ENCODE peak calls at places on chromosomes 6 and 20, in nine cellular contexts. M is neural progenitor cell, K is A172, A is A549, T is dermis blood vessel endothelial cell, G is KBM-7, N is NCI-H510A treated with DMSO at 0.1 percent for 48 hours, U is naive B cell, J is type B pancreatic cell. C is an unnamed sample.

GRCh38 chr6:137871299-137871698 is 4.2 kb downstream of the TNFAIP3 start:
- DNase-seq in M (no peak), K (no peak), A (no peak), T (no peak), G (no peak), N (no peak), U (no peak), J (no peak), C (no peak)

GRCh38 chr6:52161689-52162438 is 24.3 kb upstream of the IL17A start:
- DNase-seq in M (no peak), K (no peak), A (no peak), T (no peak), G (no peak), N (no peak), U (no peak), J (no peak), C (no peak)

GRCh38 chr20:54284928-54285704 is 77.2 kb downstream of the PFDN4 start:
- DNase-seq in M (no peak), K (peak), A (no peak), T (no peak), G (peak), N (no peak), U (no peak), J (no peak), C (no peak)

GRCh38 chr20:7285918-7286556 is 518.6 kb downstream of the BMP2 start:
- DNase-seq in M (peak), K (peak), A (peak), T (peak), G (peak), N (peak), U (no peak), J (peak), C (peak)

GRCh38 chr20:44016525-44016924 is 101.9 kb downstream of the TOX2 start:
- DNase-seq in M (no peak), K (no peak), A (no peak), T (no peak), G (no peak), N (no peak), U (no peak), J (no peak), C (no peak)

GRCh38 chr6:90284745-90285481 is 11.7 kb downstream of the BACH2 start:
- DNase-seq in M (no peak), K (peak), A (no peak), T (peak), G (peak), N (peak), U (no peak), J (no peak), C (no peak)

GRCh38 chr6:142796571-142796970 is 148.4 kb downstream of the HIVEP2 start:
- DNase-seq in M (no peak), K (no peak), A (no peak), T (no peak), G (no peak), N (peak), U (no peak), J (no peak), C (peak)

GRCh38 chr6:113651920-113652319 is 205.2 kb upstream of the MARCKS start:
- DNase-seq in M (no peak), K (no peak), A (no peak), T (no peak), G (no peak), N (no peak), U (peak), J (no peak), C (no peak)

GRCh38 chr6:102300350-102300749 is 906.8 kb downstream of the GRIK2 start:
- DNase-seq in M (no peak), K (no peak), A (no peak), T (no peak), G (no peak), N (no peak), U (no peak), J (no peak), C (no peak)

GRCh38 chr20:4973330-4974097 is 27.8 kb downstream of the SLC23A2 start:
- DNase-seq in M (no peak), K (no peak), A (peak), T (peak), G (peak), N (peak), U (no peak), J (no peak), C (peak)

GRCh38 chr6:13531956-13532355 is 42.4 kb upstream of the SIRT5 start:
- DNase-seq in M (peak), K (no peak), A (no peak), T (no peak), G (no peak), N (no peak), U (no peak), J (no peak), C (no peak)

GRCh38 chr20:36267605-36268500 is 31.6 kb downstream of the AAR2 start:
- DNase-seq in M (no peak), K (no peak), A (no peak), T (no peak), G (no peak), N (no peak), U (no peak), J (no peak), C (no peak)

GRCh38 chr6:139194740-139195139 is 59.9 kb downstream of the HECA start:
- DNase-seq in M (no peak), K (no peak), A (no peak), T (no peak), G (no peak), N (no peak), U (no peak), J (no peak), C (no peak)

GRCh38 chr20:32439132-32439829 is 81.2 kb downstream of the ASXL1 start:
- DNase-seq in M (no peak), K (peak), A (no peak), T (no peak), G (no peak), N (no peak), U (no peak), J (peak), C (no peak)

GRCh38 chr20:50193169-50193850 is 2.7 kb downstream of the CEBPB start:
- DNase-seq in M (no peak), K (no peak), A (no peak), T (no peak), G (no peak), N (no peak), U (no peak), J (no peak), C (no peak)

C was measured in DMS79.